ENCODE peak calls at places on chromosome X, in nine cellular contexts. Z, M, J, H, F, E, I, G and B are unnamed samples.

GRCh38 chrX:21725498-21725897 is 32.4 kb downstream of the SMPX start:
- DNase-seq in Z (no peak), M (peak; percentile 11), J (peak; percentile 33), H (no peak), F (no peak), E (no peak), I (no peak), G (no peak), B (no peak)

GRCh38 chrX:154540897-154541535 is 5.6 kb downstream of the G6PD start:
- DNase-seq in Z (peak; percentile 97), M (no peak), J (no peak), H (no peak), F (no peak), E (peak; percentile 86), I (no peak), G (no peak), B (no peak)

GRCh38 chrX:13934731-13935130 is 95.0 kb downstream of the GEMIN8 start:
- DNase-seq in Z (no peak), M (no peak), J (no peak), H (no peak), F (no peak), E (no peak), I (no peak), G (no peak), B (no peak)

GRCh38 chrX:65668362-65669310 is 1.2 kb downstream of the MSN start:
- DNase-seq in Z (peak; percentile 68), M (peak; percentile 80), J (peak; percentile 79), H (peak; percentile 52), F (peak; percentile 23), E (peak; percentile 65), I (peak; percentile 32), G (peak; percentile 78), B (peak; percentile 2)

GRCh38 chrX:13938053-13938765 is 91.5 kb downstream of the GEMIN8 start:
- DNase-seq in Z (no peak), M (no peak), J (no peak), H (no peak), F (peak; percentile 46), E (peak; percentile 48), I (no peak), G (no peak), B (peak; percentile 43)

GRCh38 chrX:133544105-133544504 is 128.8 kb upstream of the GPC4 start:
- DNase-seq in Z (peak; percentile 97), M (no peak), J (peak; percentile 63), H (peak; percentile 2), F (no peak), E (no peak), I (no peak), G (no peak), B (no peak)

GRCh38 chrX:132958086-132958703 is at the start of gene HS6ST2:
- DNase-seq in Z (no peak), M (no peak), J (no peak), H (no peak), F (no peak), E (no peak), I (no peak), G (no peak), B (peak; percentile 39)

GRCh38 chrX:150769408-150769807 is 76.2 kb downstream of the MTMR1 start:
- DNase-seq in Z (no peak), M (no peak), J (no peak), H (no peak), F (no peak), E (no peak), I (no peak), G (no peak), B (no peak)

GRCh38 chrX:130330706-130331105 is 9.0 kb upstream of the SLC25A14 start:
- DNase-seq in Z (peak; percentile 48), M (peak; percentile 9), J (peak; percentile 48), H (no peak), F (peak; percentile 49), E (no peak), I (no peak), G (no peak), B (peak; percentile 22)

GRCh38 chrX:132004728-132005127 is 18.4 kb upstream of the STK26 start:
- DNase-seq in Z (no peak), M (no peak), J (no peak), H (no peak), F (no peak), E (peak; percentile 37), I (no peak), G (no peak), B (no peak)

GRCh38 chrX:100263650-100264049 is 146.4 kb downstream of the PCDH19 start:
- DNase-seq in Z (no peak), M (no peak), J (no peak), H (no peak), F (no peak), E (no peak), I (no peak), G (no peak), B (no peak)

GRCh38 chrX:68995780-68996551 is 167.1 kb downstream of the EFNB1 start:
- DNase-seq in Z (no peak), M (no peak), J (peak; percentile 63), H (no peak), F (no peak), E (no peak), I (no peak), G (no peak), B (no peak)

GRCh38 chrX:23317799-23318724 is 16.6 kb upstream of the PTCHD1 start:
- DNase-seq in Z (no peak), M (no peak), J (no peak), H (no peak), F (peak; percentile 55), E (no peak), I (no peak), G (no peak), B (peak; percentile 56)

GRCh38 chrX:110568396-110568795 is 209.7 kb downstream of the RTL9 start:
- DNase-seq in Z (no peak), M (no peak), J (peak; percentile 7), H (no peak), F (no peak), E (no peak), I (no peak), G (no peak), B (peak; percentile 9)

GRCh38 chrX:41302293-41302868 is 31.6 kb upstream of the DDX3X start:
- DNase-seq in Z (peak; percentile 75), M (no peak), J (no peak), H (no peak), F (no peak), E (no peak), I (no peak), G (no peak), B (no peak)

GRCh38 chrX:316351-317325 is 2.0 kb downstream of the GTPBP6 start:
- DNase-seq in Z (no peak), M (no peak), J (no peak), H (no peak), F (no peak), E (no peak), I (no peak), G (no peak), B (no peak)

GRCh38 chrX:155718964-155719586 is 106.3 kb upstream of the TMLHE start:
- DNase-seq in Z (no peak), M (no peak), J (no peak), H (peak; percentile 6), F (no peak), E (no peak), I (no peak), G (no peak), B (no peak)

GRCh38 chrX:151983186-151983585 is 8.7 kb upstream of the GABRE start:
- DNase-seq in Z (peak; percentile 34), M (no peak), J (no peak), H (no peak), F (no peak), E (no peak), I (no peak), G (no peak), B (no peak)

GRCh38 chrX:25067271-25068172 is 51.8 kb upstream of the ARX start:
- DNase-seq in Z (no peak), M (no peak), J (no peak), H (no peak), F (peak; percentile 12), E (no peak), I (no peak), G (no peak), B (no peak)
- TF ChIP-seq CTCF in Z (no peak), M (no peak), J (no peak), H (no peak), F (no peak), E (no peak), I (no peak), G (no peak), B (peak; percentile 36)

GRCh38 chrX:7127058-7127457 is 20.5 kb upstream of the STS start:
- DNase-seq in Z (no peak), M (no peak), J (no peak), H (no peak), F (no peak), E (no peak), I (no peak), G (no peak), B (no peak)

GRCh38 chrX:7133036-7133412 is 14.5 kb upstream of the STS start:
- DNase-seq in Z (peak; percentile 75), M (no peak), J (peak; percentile 21), H (no peak), F (no peak), E (no peak), I (no peak), G (no peak), B (no peak)

GRCh38 chrX:7131621-7132020 is 15.9 kb upstream of the STS start:
- DNase-seq in Z (no peak), M (no peak), J (no peak), H (no peak), F (no peak), E (no peak), I (no peak), G (no peak), B (no peak)

DNA sequence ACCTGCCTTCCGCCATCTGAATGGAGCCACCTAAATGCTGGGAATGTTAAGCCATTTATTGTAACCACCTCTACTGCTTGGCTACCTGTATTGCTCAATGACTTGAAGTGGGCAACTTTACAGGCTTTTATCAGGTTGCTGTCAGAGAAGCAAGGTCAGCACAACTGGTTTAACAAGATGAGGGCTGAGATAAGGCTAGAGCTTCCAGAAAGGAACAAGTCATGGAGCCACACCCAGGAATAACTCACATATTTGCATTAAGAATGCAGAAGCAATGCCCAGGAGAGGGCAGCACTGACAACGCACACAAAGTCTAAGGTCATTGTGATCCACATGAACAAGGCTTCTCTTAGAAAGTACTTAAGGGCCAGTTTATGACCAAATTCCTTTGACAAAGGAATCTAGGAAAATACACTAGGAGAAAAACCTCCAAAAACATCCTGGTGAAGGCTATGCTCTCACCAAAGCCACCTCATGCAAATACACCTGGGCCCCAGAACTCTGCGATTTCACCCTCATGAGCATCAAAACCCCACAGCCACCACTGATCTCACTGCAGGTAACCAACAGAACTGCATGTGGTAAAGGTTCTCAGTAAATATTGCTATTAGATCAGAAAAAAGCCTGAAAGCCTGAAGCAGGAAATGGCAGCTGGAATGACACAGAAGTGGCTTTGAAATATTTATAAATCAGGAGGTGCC is 15.0 kb upstream of the STS start:
- DNase-seq in Z (peak; percentile 100), M (peak; percentile 64), J (peak; percentile 79), H (peak; percentile 52), F (no peak), E (peak; percentile 51), I (no peak), G (no peak), B (peak; percentile 41)
- TF ChIP-seq CTCF in Z (peak; percentile 80), M (peak; percentile 55), J (peak; percentile 65), H (peak; percentile 51), F (peak; percentile 62), E (peak; percentile 25), I (no peak), G (peak; percentile 54), B (peak; percentile 77)

GRCh38 chrX:16212436-16212835 is 45.2 kb downstream of the MAGEB17 start:
- DNase-seq in Z (no peak), M (no peak), J (no peak), H (no peak), F (peak; percentile 14), E (no peak), I (no peak), G (no peak), B (no peak)
- TF ChIP-seq CTCF in Z (no peak), M (peak; percentile 16), J (peak; percentile 36), H (peak; percentile 29), F (no peak), E (no peak), I (no peak), G (no peak), B (peak; percentile 40)

GRCh38 chrX:9845574-9845948 is 59.3 kb downstream of the SHROOM2 start:
- DNase-seq in Z (no peak), M (no peak), J (no peak), H (no peak), F (no peak), E (no peak), I (no peak), G (no peak), B (no peak)
- TF ChIP-seq CTCF in Z (no peak), M (no peak), J (no peak), H (no peak), F (no peak), E (no peak), I (no peak), G (no peak), B (no peak)